ENCODE peak calls at places on chromosomes 3 and 15, in four cellular contexts. One of them, this sample, is unnamed.
A peak's percentile ranks its signal among the peaks of the same experiment; 100 is the strongest.

GRCh38 chr3:45611619-45612018 is 17.1 kb downstream of the LIMD1 start:
- DNase-seq in thyroid gland: no peak
- DNase-seq in stomach: no peak
- DNase-seq in breast epithelium: no peak
- DNase-seq in this sample: no peak

GRCh38 chr3:30123224-30123623 is 483.2 kb upstream of the TGFBR2 start:
- DNase-seq in stomach: no peak
- DNase-seq in thyroid gland: no peak
- DNase-seq in breast epithelium: no peak
- DNase-seq in this sample: no peak

GRCh38 chr3:117105650-117106049 is 396.1 kb downstream of the TUSC7 start:
- DNase-seq in breast epithelium: no peak
- DNase-seq in stomach: no peak
- DNase-seq in thyroid gland: no peak
- DNase-seq in this sample: no peak

GRCh38 chr3:129015388-129016105 is 14.4 kb downstream of the EFCC1 start:
- DNase-seq in stomach: no peak
- DNase-seq in thyroid gland: peak; percentile 47
- DNase-seq in breast epithelium: no peak
- DNase-seq in this sample: no peak

GRCh38 chr3:14231998-14232501 is 53.4 kb downstream of the LSM3 start:
- DNase-seq in stomach: no peak
- DNase-seq in thyroid gland: no peak
- DNase-seq in breast epithelium: no peak
- DNase-seq in this sample: no peak

GRCh38 chr3:21216598-21216997 is 534.4 kb downstream of the ZNF385D start:
- DNase-seq in thyroid gland: no peak
- DNase-seq in breast epithelium: no peak
- DNase-seq in stomach: no peak
- DNase-seq in this sample: no peak

GRCh38 chr15:33197636-33198035 is 3.1 kb upstream of the FMN1 start:
- DNase-seq in thyroid gland: no peak
- DNase-seq in stomach: no peak
- DNase-seq in breast epithelium: no peak
- DNase-seq in this sample: no peak

GRCh38 chr3:72782521-72782920 is 65.7 kb downstream of the SHQ1 start:
- DNase-seq in breast epithelium: no peak
- DNase-seq in stomach: no peak
- DNase-seq in thyroid gland: no peak
- DNase-seq in this sample: no peak

GRCh38 chr3:194631696-194632095 is 1.5 kb downstream of the TMEM44 start:
- DNase-seq in breast epithelium: no peak
- DNase-seq in thyroid gland: no peak
- DNase-seq in stomach: no peak
- DNase-seq in this sample: no peak

GRCh38 chr3:128620268-128620691 is 30.3 kb downstream of the RPN1 start:
- DNase-seq in stomach: no peak
- DNase-seq in breast epithelium: peak; percentile 40
- DNase-seq in thyroid gland: no peak
- DNase-seq in this sample: no peak

GRCh38 chr15:73800662-73801345 is 47.7 kb upstream of the INSYN1 start:
- DNase-seq in breast epithelium: no peak
- DNase-seq in thyroid gland: peak; percentile 96
- DNase-seq in stomach: no peak
- DNase-seq in this sample: no peak

GRCh38 chr15:82543155-82543554 is 2.9 kb upstream of the RPS17 start:
- DNase-seq in stomach: no peak
- DNase-seq in breast epithelium: no peak
- DNase-seq in thyroid gland: no peak
- DNase-seq in this sample: no peak

GRCh38 chr3:102069211-102069662 is 219.9 kb downstream of the NFKBIZ start:
- DNase-seq in thyroid gland: no peak
- DNase-seq in breast epithelium: no peak
- DNase-seq in stomach: no peak
- DNase-seq in this sample: no peak

GRCh38 chr15:31084176-31084575 is 17.3 kb downstream of the TRPM1 start:
- DNase-seq in stomach: no peak
- DNase-seq in breast epithelium: no peak
- DNase-seq in thyroid gland: no peak
- DNase-seq in this sample: no peak

GRCh38 chr3:58404396-58404795 is 29.2 kb downstream of the PDHB start:
- DNase-seq in stomach: no peak
- DNase-seq in thyroid gland: peak; percentile 47
- DNase-seq in breast epithelium: no peak
- DNase-seq in this sample: no peak

GRCh38 chr15:34976073-34976472 is 6.5 kb upstream of the AQR start:
- DNase-seq in thyroid gland: no peak
- DNase-seq in breast epithelium: no peak
- DNase-seq in stomach: no peak
- DNase-seq in this sample: no peak

GRCh38 chr3:29195055-29195454 is 85.8 kb upstream of the RBMS3 start:
- DNase-seq in thyroid gland: no peak
- DNase-seq in stomach: no peak
- DNase-seq in breast epithelium: no peak
- DNase-seq in this sample: no peak

GRCh38 chr3:36394176-36394575 is 13.9 kb downstream of the STAC start:
- DNase-seq in stomach: no peak
- DNase-seq in breast epithelium: no peak
- DNase-seq in thyroid gland: no peak
- DNase-seq in this sample: no peak

GRCh38 chr3:158836312-158836711 is 34.5 kb downstream of the MFSD1 start:
- DNase-seq in thyroid gland: no peak
- DNase-seq in stomach: no peak
- DNase-seq in breast epithelium: no peak
- DNase-seq in this sample: no peak

GRCh38 chr15:62110000-62110851 is 43.4 kb downstream of the C2CD4A start:
- DNase-seq in thyroid gland: no peak
- DNase-seq in stomach: no peak
- DNase-seq in breast epithelium: no peak
- DNase-seq in this sample: no peak

GRCh38 chr15:33801954-33802353 is 166.3 kb upstream of the CHRM5 start:
- DNase-seq in thyroid gland: no peak
- DNase-seq in stomach: no peak
- DNase-seq in breast epithelium: no peak
- DNase-seq in this sample: no peak

GRCh38 chr3:107198522-107199271 is 178.5 kb upstream of the CCDC54 start:
- DNase-seq in stomach: no peak
- DNase-seq in breast epithelium: no peak
- DNase-seq in thyroid gland: no peak
- DNase-seq in this sample: no peak

GRCh38 chr15:72342385-72342784 is 22.4 kb upstream of the CELF6 start:
- DNase-seq in stomach: peak; percentile 32
- DNase-seq in thyroid gland: peak; percentile 51
- DNase-seq in breast epithelium: no peak
- DNase-seq in this sample: no peak

GRCh38 chr3:171646357-171647133 is 163.7 kb downstream of the PLD1 start:
- DNase-seq in breast epithelium: no peak
- DNase-seq in thyroid gland: no peak
- DNase-seq in stomach: no peak
- DNase-seq in this sample: peak; percentile 21

GRCh38 chr3:43512749-43513404 is 108.9 kb downstream of the ANO10 start:
- DNase-seq in breast epithelium: no peak
- DNase-seq in stomach: no peak
- DNase-seq in thyroid gland: no peak
- DNase-seq in this sample: no peak

GRCh38 chr15:100944237-100944875 is 25.2 kb downstream of the LRRK1 start:
- DNase-seq in stomach: no peak
- DNase-seq in breast epithelium: no peak
- DNase-seq in thyroid gland: no peak
- DNase-seq in this sample: no peak

GRCh38 chr15:40852529-40852928 is 8.7 kb downstream of the SPINT1 start:
- DNase-seq in thyroid gland: no peak
- DNase-seq in breast epithelium: no peak
- DNase-seq in stomach: no peak
- DNase-seq in this sample: no peak

GRCh38 chr3:153927107-153927506 is 194.1 kb upstream of the ARHGEF26 start:
- DNase-seq in breast epithelium: no peak
- DNase-seq in thyroid gland: no peak
- DNase-seq in stomach: no peak
- DNase-seq in this sample: no peak

GRCh38 chr3:88574210-88574609 is 424.5 kb downstream of the C3orf38 start:
- DNase-seq in stomach: no peak
- DNase-seq in breast epithelium: no peak
- DNase-seq in thyroid gland: no peak
- DNase-seq in this sample: no peak

GRCh38 chr15:68407886-68408500 is 24.0 kb downstream of the ITGA11 start:
- DNase-seq in breast epithelium: no peak
- DNase-seq in stomach: peak; percentile 11
- DNase-seq in thyroid gland: no peak
- DNase-seq in this sample: no peak

GRCh38 chr15:96736384-96736783 is 405.9 kb downstream of the NR2F2 start:
- DNase-seq in breast epithelium: no peak
- DNase-seq in stomach: no peak
- DNase-seq in thyroid gland: no peak
- DNase-seq in this sample: no peak

GRCh38 chr15:87755226-87755625 is 501.3 kb downstream of the NTRK3 start:
- DNase-seq in stomach: no peak
- DNase-seq in breast epithelium: no peak
- DNase-seq in thyroid gland: no peak
- DNase-seq in this sample: no peak

GRCh38 chr3:122305818-122306621 is 19.0 kb upstream of the CSTA start:
- DNase-seq in stomach: peak; percentile 56
- DNase-seq in breast epithelium: no peak
- DNase-seq in thyroid gland: peak; percentile 55
- DNase-seq in this sample: no peak

GRCh38 chr15:40764766-40765136 is 883 bp downstream of the GCHFR start:
- DNase-seq in breast epithelium: no peak
- DNase-seq in thyroid gland: peak; percentile 24
- DNase-seq in stomach: no peak
- DNase-seq in this sample: no peak

GRCh38 chr15:62770752-62771151 is 271.8 kb upstream of the TPM1 start:
- DNase-seq in breast epithelium: no peak
- DNase-seq in stomach: no peak
- DNase-seq in thyroid gland: no peak
- DNase-seq in this sample: no peak

GRCh38 chr3:101229681-101230080 is 90.7 kb downstream of the IMPG2 start:
- DNase-seq in thyroid gland: no peak
- DNase-seq in breast epithelium: no peak
- DNase-seq in stomach: no peak
- DNase-seq in this sample: no peak

DNA sequence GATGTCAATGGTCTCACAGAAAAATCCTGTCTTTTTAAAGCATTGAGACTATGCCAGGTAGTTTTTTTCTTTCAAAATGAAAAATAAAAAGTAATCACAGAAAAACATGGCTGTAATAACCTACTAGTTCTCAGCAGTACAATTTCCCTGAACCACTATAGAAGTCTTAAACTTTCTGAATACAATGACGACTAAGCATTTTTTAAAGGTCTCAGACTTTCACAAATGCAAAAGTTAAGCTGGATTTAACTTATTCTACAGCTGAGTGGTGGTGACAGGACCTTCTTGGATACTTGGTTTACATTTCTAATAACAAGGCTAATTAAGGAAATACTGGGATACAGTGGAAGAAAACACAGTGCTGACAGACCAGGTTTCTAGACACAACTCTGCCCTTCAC is 81.8 kb downstream of the CBLB start:
- DNase-seq in stomach: no peak
- DNase-seq in thyroid gland: no peak
- DNase-seq in breast epithelium: no peak
- DNase-seq in this sample: no peak
- TF ChIP-seq POLR2A in stomach: no peak
- TF ChIP-seq POLR2A in thyroid gland: no peak
- TF ChIP-seq POLR2A in breast epithelium: no peak
- TF ChIP-seq POLR2A in this sample: no peak

GRCh38 chr3:40020689-40021088 is 211.3 kb downstream of the MYRIP start:
- DNase-seq in breast epithelium: no peak
- DNase-seq in thyroid gland: no peak
- DNase-seq in stomach: no peak
- DNase-seq in this sample: no peak
- TF ChIP-seq POLR2A in breast epithelium: no peak
- TF ChIP-seq POLR2A in thyroid gland: no peak
- TF ChIP-seq POLR2A in stomach: no peak
- TF ChIP-seq POLR2A in this sample: no peak

GRCh38 chr15:69659454-69660050 is 206.9 kb downstream of the RPLP1 start:
- DNase-seq in thyroid gland: no peak
- DNase-seq in stomach: no peak
- DNase-seq in breast epithelium: no peak
- DNase-seq in this sample: no peak

GRCh38 chr15:69658401-69658945 is 205.9 kb downstream of the RPLP1 start:
- DNase-seq in breast epithelium: no peak
- DNase-seq in stomach: no peak
- DNase-seq in thyroid gland: no peak
- DNase-seq in this sample: no peak

GRCh38 chr15:69656271-69657030 is 203.8 kb downstream of the RPLP1 start:
- DNase-seq in breast epithelium: no peak
- DNase-seq in thyroid gland: no peak
- DNase-seq in stomach: no peak
- DNase-seq in this sample: no peak

GRCh38 chr15:69660114-69660513 is 207.5 kb downstream of the RPLP1 start:
- DNase-seq in thyroid gland: no peak
- DNase-seq in breast epithelium: no peak
- DNase-seq in stomach: no peak
- DNase-seq in this sample: no peak

GRCh38 chr15:69657626-69658025 is 205.0 kb downstream of the RPLP1 start:
- DNase-seq in stomach: no peak
- DNase-seq in thyroid gland: no peak
- DNase-seq in breast epithelium: no peak
- DNase-seq in this sample: no peak
- TF ChIP-seq POLR2A in stomach: no peak
- TF ChIP-seq POLR2A in thyroid gland: no peak
- TF ChIP-seq POLR2A in breast epithelium: no peak
- TF ChIP-seq POLR2A in this sample: no peak

GRCh38 chr3:46962427-46962826 is 14.1 kb downstream of the CCDC12 start:
- DNase-seq in stomach: no peak
- DNase-seq in thyroid gland: no peak
- DNase-seq in breast epithelium: no peak
- DNase-seq in this sample: no peak
- TF ChIP-seq POLR2A in stomach: no peak
- TF ChIP-seq POLR2A in thyroid gland: no peak
- TF ChIP-seq POLR2A in breast epithelium: no peak
- TF ChIP-seq POLR2A in this sample: no peak

GRCh38 chr3:9536212-9536611 is 17.4 kb downstream of the LHFPL4 start:
- DNase-seq in thyroid gland: no peak
- DNase-seq in breast epithelium: no peak
- DNase-seq in stomach: no peak
- DNase-seq in this sample: no peak

DNA sequence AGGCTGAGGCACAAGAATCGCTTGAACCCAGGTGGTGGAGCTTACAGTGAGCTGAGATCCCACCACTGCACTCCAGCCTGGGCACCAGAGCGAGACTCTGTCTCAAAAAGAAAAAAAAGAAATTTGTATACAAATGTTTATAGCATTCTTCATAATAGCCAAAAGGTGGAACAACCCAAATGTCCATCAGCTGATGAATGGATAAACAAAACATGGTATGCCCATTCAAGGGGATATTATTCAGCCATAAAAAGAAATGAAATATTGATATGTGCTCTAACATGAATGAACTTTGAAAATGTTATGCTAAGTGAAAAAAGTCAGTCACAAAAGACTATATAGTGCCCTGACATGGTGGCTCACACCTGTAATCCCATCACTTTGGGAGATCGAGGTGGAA is 11.4 kb downstream of the LHFPL4 start:
- DNase-seq in thyroid gland: no peak
- DNase-seq in stomach: no peak
- DNase-seq in breast epithelium: no peak
- DNase-seq in this sample: no peak
- TF ChIP-seq POLR2A in thyroid gland: no peak
- TF ChIP-seq POLR2A in stomach: no peak
- TF ChIP-seq POLR2A in breast epithelium: no peak
- TF ChIP-seq POLR2A in this sample: no peak